ENCODE peak calls at places on chromosome 22, in nine cellular contexts. T is spleen, O is tibial nerve, B is IMR-90, U is lower leg skin, A is endothelial cell of umbilical vein, V is A549, Y is right lobe of liver, I is prostate gland. X is an unnamed sample.

GRCh38 chr22:44293034-44293433 is 19.7 kb downstream of the SHISAL1 start:
- DNase-seq in T (no peak), V (no peak), A (no peak), B (no peak), O (no peak), I (no peak), Y (no peak), U (no peak), X (no peak)

GRCh38 chr22:37686002-37686982 is at the start of gene NOL12:
- DNase-seq in B (peak), A (peak), I (peak), O (peak), U (peak), Y (peak), T (peak), V (peak), X (peak)

GRCh38 chr22:29316429-29316828 is 932 bp upstream of the RASL10A start:
- DNase-seq in V (no peak), B (no peak), T (peak), Y (no peak), A (no peak), U (no peak), O (no peak), I (no peak), X (no peak)

GRCh38 chr22:23225724-23226496 is 45.6 kb downstream of the BCR start:
- DNase-seq in A (peak), O (no peak), B (no peak), I (peak), V (peak), T (peak), Y (no peak), U (peak), X (peak)

GRCh38 chr22:50613291-50613981 is 12.8 kb downstream of the MAPK8IP2 start:
- DNase-seq in T (peak), B (no peak), U (no peak), V (no peak), Y (peak), O (no peak), A (no peak), I (peak), X (no peak)

GRCh38 chr22:27973851-27974250 is 54.8 kb upstream of the PITPNB start:
- DNase-seq in A (no peak), B (no peak), O (no peak), Y (no peak), U (no peak), I (no peak), V (no peak), T (no peak), X (no peak)

GRCh38 chr22:24554316-24555159 is at the start of gene GUCD1:
- DNase-seq in U (peak), V (no peak), O (no peak), T (no peak), I (peak), B (peak), Y (peak), A (peak), X (peak)

GRCh38 chr22:46812034-46812605 is 49.7 kb downstream of the TBC1D22A start:
- DNase-seq in Y (no peak), V (no peak), O (no peak), A (no peak), I (no peak), U (no peak), T (peak), B (no peak), X (no peak)

GRCh38 chr22:40991298-40991697 is 40.1 kb downstream of the RBX1 start:
- DNase-seq in I (no peak), Y (no peak), A (no peak), T (no peak), O (no peak), U (no peak), B (no peak), V (no peak), X (no peak)

GRCh38 chr22:17013396-17014100 is 5.5 kb upstream of the GAB4 start:
- DNase-seq in U (no peak), Y (no peak), T (no peak), A (no peak), B (no peak), I (no peak), V (no peak), O (no peak), X (no peak)
- TF ChIP-seq POLR2A in U (no peak), Y (no peak), T (no peak), A (no peak), B (no peak), I (no peak), V (no peak), O (no peak), X (no peak)

DNA sequence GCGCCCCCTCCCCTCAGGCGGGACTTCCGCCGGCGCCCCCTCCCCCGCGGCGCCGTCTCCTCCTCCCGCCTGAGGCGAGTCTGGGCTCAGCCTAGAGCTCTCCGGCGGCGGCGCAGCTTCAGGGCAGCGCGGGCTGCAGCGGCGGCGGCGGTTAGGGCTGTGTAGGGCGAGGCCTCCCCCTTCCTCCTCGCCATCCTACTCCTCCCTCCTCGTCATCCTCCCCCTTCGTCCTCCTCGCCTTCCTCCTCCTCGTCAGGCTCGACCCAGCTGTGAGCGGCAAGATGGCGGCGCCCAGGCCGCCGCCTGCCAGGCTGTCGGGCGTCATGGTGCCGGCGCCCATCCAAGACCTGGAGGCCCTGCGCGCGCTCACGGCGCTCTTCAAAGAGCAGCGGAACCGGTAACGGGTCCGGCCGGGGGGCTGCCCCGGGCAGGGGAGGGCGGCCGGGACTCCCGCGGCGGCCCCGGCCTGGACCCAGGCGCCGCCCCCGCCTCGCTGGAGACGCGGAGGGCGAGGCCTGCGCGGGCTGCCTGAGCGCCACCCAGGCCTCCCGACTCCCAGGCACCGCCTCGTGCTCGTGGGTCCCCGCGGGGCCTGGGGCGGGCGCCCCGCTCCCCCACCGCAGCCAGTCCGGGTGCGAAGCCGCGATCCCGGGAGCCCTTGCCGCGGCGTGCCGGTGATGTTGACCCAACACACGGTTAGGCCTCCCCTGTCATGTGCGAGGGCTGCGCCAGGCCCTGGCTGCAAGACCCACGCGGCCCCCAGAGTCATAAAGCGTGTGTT is at the start of gene ATXN10:
- DNase-seq in A (peak), U (peak), Y (peak), I (peak), B (peak), V (peak), O (no peak), T (peak), X (peak)
- TF ChIP-seq POLR2A in A (peak), U (no peak), Y (peak), I (peak), B (peak), V (peak), O (no peak), T (no peak), X (peak)

DNA sequence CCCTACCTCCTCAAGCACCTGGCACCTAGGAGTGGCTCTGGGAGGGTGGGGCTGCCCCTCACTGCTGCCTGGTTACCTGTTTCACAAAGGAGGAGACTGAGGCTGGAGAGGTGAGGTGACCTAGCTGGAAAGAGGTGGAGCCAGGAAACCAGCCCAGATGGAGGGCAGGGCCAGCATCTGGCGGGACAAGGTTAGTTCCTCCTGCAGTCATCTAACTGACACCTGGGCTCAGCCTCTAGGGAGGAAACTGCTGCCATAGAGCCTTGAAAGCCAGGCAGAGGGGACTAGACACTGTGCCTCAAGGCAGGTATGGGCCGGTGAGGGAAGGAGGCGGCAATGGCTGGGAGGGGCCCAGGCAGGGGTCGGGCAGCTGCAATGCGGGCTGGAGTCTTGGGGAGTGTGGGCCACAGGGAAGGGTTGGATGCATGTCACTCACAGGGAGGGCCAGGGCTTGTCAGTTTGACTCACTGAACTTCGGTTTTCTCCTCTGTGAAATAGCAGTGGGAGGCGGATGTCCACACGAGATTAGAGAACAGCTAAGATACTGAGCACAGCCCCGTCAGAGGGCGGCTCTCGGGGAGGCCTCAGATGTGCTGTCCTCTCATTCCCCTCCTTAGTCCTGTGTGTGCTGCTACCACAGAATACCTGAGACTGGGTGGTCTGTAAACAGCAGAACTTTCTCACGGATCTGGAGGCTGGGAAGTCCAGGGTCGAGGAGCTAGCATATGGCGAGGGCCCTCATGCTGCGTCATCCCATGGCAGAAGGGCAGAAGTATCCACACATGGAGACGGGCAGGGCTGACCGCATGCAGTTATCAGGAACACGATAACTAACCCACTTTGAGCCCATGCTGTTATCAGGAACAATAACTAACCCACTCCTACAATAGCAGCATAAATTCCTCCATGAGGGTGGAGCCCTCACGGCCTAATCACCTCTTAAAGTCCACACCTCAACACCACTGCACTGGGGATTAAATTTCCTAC is 16.1 kb downstream of the MGAT3 start:
- DNase-seq in Y (no peak), I (no peak), B (no peak), V (no peak), U (no peak), A (no peak), O (no peak), T (no peak), X (no peak)
- TF ChIP-seq POLR2A in Y (no peak), I (no peak), B (no peak), V (no peak), U (no peak), A (no peak), O (no peak), T (no peak), X (no peak)

DNA sequence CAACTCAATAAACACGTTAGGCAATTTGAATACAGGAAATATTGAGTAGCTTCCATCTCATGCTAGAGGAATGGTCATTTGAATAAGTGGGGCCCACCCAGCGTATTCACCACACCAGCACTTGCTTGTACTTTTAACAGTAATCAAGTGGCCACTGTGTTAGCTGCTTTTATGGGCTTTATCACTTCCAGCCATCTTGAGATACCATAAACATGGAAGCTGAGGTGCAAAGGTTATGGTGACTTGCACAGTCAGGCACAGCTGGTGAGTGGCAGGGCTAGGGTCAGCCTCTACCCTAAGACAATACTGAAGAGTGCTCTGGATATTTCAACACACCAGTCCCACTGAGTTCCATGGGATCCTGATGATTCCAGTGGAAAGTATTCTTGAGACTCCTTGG is 6.7 kb downstream of the JOSD1 start:
- DNase-seq in I (no peak), Y (no peak), U (no peak), A (peak), T (no peak), V (no peak), O (no peak), B (no peak), X (no peak)
- TF ChIP-seq POLR2A in I (no peak), Y (no peak), U (no peak), A (no peak), T (no peak), V (no peak), O (no peak), B (no peak), X (no peak)

GRCh38 chr22:20112623-20113511 is 3.0 kb upstream of the RANBP1 start:
- DNase-seq in U (no peak), B (no peak), O (no peak), T (peak), V (no peak), I (no peak), A (no peak), Y (no peak), X (no peak)

GRCh38 chr22:20110359-20110985 is 5.4 kb upstream of the RANBP1 start:
- DNase-seq in V (no peak), O (no peak), T (peak), B (no peak), Y (no peak), A (no peak), I (no peak), U (no peak), X (no peak)

GRCh38 chr22:20109411-20110358 is 6.2 kb upstream of the RANBP1 start:
- DNase-seq in T (peak), A (no peak), Y (no peak), B (no peak), V (no peak), I (no peak), O (no peak), U (no peak), X (no peak)

GRCh38 chr22:20111689-20112622 is 3.9 kb upstream of the RANBP1 start:
- DNase-seq in Y (no peak), O (no peak), I (no peak), U (no peak), A (no peak), T (peak), B (no peak), V (no peak), X (no peak)

GRCh38 chr22:20111045-20111688 is 4.7 kb upstream of the RANBP1 start:
- DNase-seq in O (no peak), V (peak), Y (no peak), T (peak), A (peak), I (no peak), B (peak), U (no peak), X (no peak)
- TF ChIP-seq POLR2A in O (no peak), V (no peak), Y (no peak), T (no peak), A (no peak), I (no peak), B (no peak), U (no peak), X (no peak)

GRCh38 chr22:30880847-30881246 is 87.7 kb downstream of the MORC2 start:
- DNase-seq in T (peak), B (no peak), Y (no peak), O (no peak), A (no peak), U (no peak), V (no peak), I (no peak), X (no peak)
- TF ChIP-seq POLR2A in T (no peak), B (no peak), Y (no peak), O (no peak), A (no peak), U (no peak), V (no peak), I (no peak), X (no peak)